ENCODE peak calls at places on chromosomes 2 and 18, in five cellular contexts. G, F, P, S and V are unnamed samples.
A peak's percentile ranks its signal among the peaks of the same experiment; 100 is the strongest.

GRCh38 chr2:202090530-202090929 is 17.5 kb downstream of the KIAA2012 start:
- DNase-seq in P (peak; percentile 25), S (no peak), G (peak; percentile 38), F (no peak), V (no peak)

GRCh38 chr18:79590191-79591039 is 89.2 kb upstream of the CTDP1 start:
- DNase-seq in F (no peak), G (peak; percentile 29), S (no peak), P (peak; percentile 18), V (no peak)

GRCh38 chr2:127566139-127566417 is 30.6 kb downstream of the MYO7B start:
- DNase-seq in P (no peak), G (no peak), F (no peak), S (no peak), V (no peak)

GRCh38 chr18:73511751-73512525 is 635.7 kb downstream of the FBXO15 start:
- DNase-seq in F (no peak), G (no peak), P (no peak), S (no peak), V (no peak)

GRCh38 chr2:104790100-104790811 is 63.7 kb upstream of the POU3F3 start:
- DNase-seq in F (no peak), P (no peak), S (no peak), G (no peak), V (no peak)

GRCh38 chr2:200929334-200930249 is 33.9 kb downstream of the ORC2 start:
- DNase-seq in G (no peak), P (no peak), S (peak; percentile 30), F (no peak), V (no peak)

GRCh38 chr2:184654945-184655344 is 56.6 kb downstream of the ZNF804A start:
- DNase-seq in F (no peak), G (no peak), S (no peak), P (no peak), V (no peak)

GRCh38 chr18:62518460-62519375 is 4.1 kb upstream of the ZCCHC2 start:
- DNase-seq in F (no peak), G (no peak), S (no peak), P (no peak), V (no peak)

GRCh38 chr2:227416669-227417068 is 28.9 kb upstream of the SCYGR1 start:
- DNase-seq in S (no peak), G (no peak), P (no peak), F (no peak), V (no peak)

GRCh38 chr2:210128961-210129360 is 42.2 kb downstream of the KANSL1L start:
- DNase-seq in F (no peak), S (no peak), P (no peak), G (no peak), V (no peak)

GRCh38 chr2:70388128-70388527 is 86.3 kb upstream of the FAM136A start:
- DNase-seq in G (no peak), P (no peak), F (no peak), S (no peak), V (no peak)

GRCh38 chr2:14189929-14190328 is 442.6 kb upstream of the LRATD1 start:
- DNase-seq in P (no peak), F (no peak), S (no peak), G (no peak), V (no peak)

GRCh38 chr18:24632158-24632988 is 171.9 kb downstream of the HRH4 start:
- DNase-seq in P (no peak), G (no peak), S (no peak), F (no peak), V (no peak)

GRCh38 chr18:79507546-79508480 is 112.1 kb downstream of the NFATC1 start:
- DNase-seq in F (no peak), G (peak; percentile 74), S (no peak), P (peak; percentile 86), V (peak; percentile 87)

GRCh38 chr2:28958689-28959088 is 22.4 kb upstream of the TOGARAM2 start:
- DNase-seq in G (peak; percentile 74), S (peak; percentile 83), F (no peak), P (peak; percentile 58), V (peak; percentile 71)

GRCh38 chr2:85310330-85310729 is 17.5 kb downstream of the TGOLN2 start:
- DNase-seq in S (no peak), G (no peak), F (no peak), P (no peak), V (no peak)

GRCh38 chr2:235675678-235676535 is 182.1 kb downstream of the AGAP1 start:
- DNase-seq in S (peak; percentile 12), P (no peak), F (no peak), G (no peak), V (no peak)

GRCh38 chr18:70535041-70535440 is 246.2 kb downstream of the SOCS6 start:
- DNase-seq in G (no peak), F (no peak), S (no peak), P (no peak), V (no peak)

GRCh38 chr2:212539145-212539880 is 711 bp upstream of the ERBB4 start:
- DNase-seq in G (peak; percentile 68), F (no peak), P (peak; percentile 64), S (no peak), V (peak; percentile 59)

GRCh38 chr2:121388371-121388770 is 103.4 kb upstream of the TFCP2L1 start:
- DNase-seq in P (no peak), G (no peak), S (no peak), F (no peak), V (no peak)

GRCh38 chr2:61158356-61158944 is 3.5 kb upstream of the C2orf74 start:
- DNase-seq in G (no peak), F (no peak), S (no peak), P (no peak), V (no peak)

GRCh38 chr2:26355038-26355995 is 8.7 kb upstream of the ADGRF3 start:
- DNase-seq in G (no peak), F (no peak), P (no peak), S (peak; percentile 75), V (no peak)

GRCh38 chr2:11807156-11808015 is 61.0 kb downstream of the LPIN1 start:
- DNase-seq in P (no peak), S (no peak), F (no peak), G (peak; percentile 45), V (peak; percentile 46)

GRCh38 chr18:73366713-73367112 is 498.9 kb upstream of the NETO1 start:
- DNase-seq in G (no peak), F (no peak), P (no peak), S (no peak), V (no peak)

GRCh38 chr2:237024255-237024654 is 61.4 kb upstream of the COPS8 start:
- DNase-seq in G (no peak), S (no peak), F (no peak), P (no peak), V (no peak)

GRCh38 chr18:23779696-23780303 is 90.5 kb downstream of the LAMA3 start:
- DNase-seq in G (no peak), S (peak; percentile 25), F (no peak), P (no peak), V (no peak)

GRCh38 chr2:114294814-114295213 is 147.6 kb upstream of the DPP10 start:
- DNase-seq in F (no peak), P (no peak), S (no peak), G (no peak), V (no peak)

GRCh38 chr18:45110577-45111506 is 430.2 kb downstream of the SETBP1 start:
- DNase-seq in F (no peak), G (peak; percentile 37), S (no peak), P (peak; percentile 51), V (peak; percentile 65)
- H3K4me3 ChIP-seq in F (no peak overlapping the region), G (no peak overlapping the region), S (no peak overlapping the region), P (no peak overlapping the region), V (no peak overlapping the region)

GRCh38 chr2:223597071-223597470 is 5.1 kb downstream of the SCG2 start:
- DNase-seq in P (no peak), F (no peak), G (no peak), S (no peak), V (no peak)

GRCh38 chr2:223599646-223600009 is 2.5 kb downstream of the SCG2 start:
- DNase-seq in S (no peak), F (no peak), G (no peak), P (no peak), V (no peak)

GRCh38 chr2:223600056-223600455 is 2.1 kb downstream of the SCG2 start:
- DNase-seq in F (no peak), S (no peak), P (no peak), G (no peak), V (no peak)

GRCh38 chr2:223596208-223596607 is 6.0 kb downstream of the SCG2 start:
- DNase-seq in G (no peak), P (no peak), S (no peak), F (no peak), V (no peak)

DNA sequence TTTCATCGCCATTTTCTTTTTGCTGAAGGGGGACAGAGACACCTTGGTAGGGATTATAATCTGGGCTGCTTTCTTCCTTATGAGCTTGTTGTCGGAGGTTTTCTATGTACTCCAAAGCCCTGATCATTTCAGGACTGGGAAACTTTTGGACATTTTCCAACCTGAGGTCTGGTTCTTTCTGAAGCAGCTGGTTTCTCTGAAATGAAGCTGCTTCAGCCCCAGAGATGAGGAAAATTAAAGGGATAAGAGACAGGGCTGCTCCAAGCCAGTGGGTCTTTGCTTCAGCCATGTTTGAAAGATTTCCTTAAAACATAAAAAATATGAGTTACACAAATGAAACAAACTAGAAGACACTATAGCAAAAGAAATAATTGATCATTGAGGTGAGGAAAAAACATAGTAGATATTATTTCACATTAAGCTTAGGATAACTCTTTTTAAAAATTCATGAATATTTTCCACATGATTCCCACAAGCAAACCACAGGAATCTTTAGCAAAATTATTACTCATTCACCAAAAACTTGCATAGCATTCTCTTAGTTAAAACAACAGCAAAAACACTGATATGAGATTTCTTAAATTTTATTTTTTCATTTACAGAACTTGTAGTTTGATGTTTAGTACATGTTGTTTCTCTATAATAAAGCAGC is 3.0 kb downstream of the SCG2 start:
- DNase-seq in F (no peak), P (no peak), G (no peak), S (no peak), V (no peak)
- H3K4me3 ChIP-seq in F (no peak overlapping the region), P (no peak overlapping the region), G (no peak overlapping the region), S (no peak overlapping the region), V (no peak overlapping the region)

GRCh38 chr2:36781907-36782635 is 85.6 kb downstream of the VIT start:
- DNase-seq in F (no peak), S (no peak), P (no peak), G (peak; percentile 31), V (no peak)
- H3K4me3 ChIP-seq in F (peak overlapping the region; percentile 24), S (no peak overlapping the region), P (peak overlapping the region; percentile 12), G (peak overlapping the region; percentile 12), V (no peak overlapping the region)

GRCh38 chr2:15934291-15934945 is 5.9 kb upstream of the MYCN start:
- DNase-seq in G (no peak), S (no peak), F (no peak), P (no peak), V (no peak)

GRCh38 chr2:15937105-15937881 is 3.1 kb upstream of the MYCN start:
- DNase-seq in F (no peak), G (no peak), S (no peak), P (no peak), V (no peak)

GRCh38 chr2:15935189-15935588 is 5.2 kb upstream of the MYCN start:
- DNase-seq in G (no peak), F (no peak), P (no peak), S (no peak), V (no peak)

GRCh38 chr2:15936277-15937104 is 3.9 kb upstream of the MYCN start:
- DNase-seq in P (no peak), G (no peak), S (no peak), F (no peak), V (no peak)

DNA sequence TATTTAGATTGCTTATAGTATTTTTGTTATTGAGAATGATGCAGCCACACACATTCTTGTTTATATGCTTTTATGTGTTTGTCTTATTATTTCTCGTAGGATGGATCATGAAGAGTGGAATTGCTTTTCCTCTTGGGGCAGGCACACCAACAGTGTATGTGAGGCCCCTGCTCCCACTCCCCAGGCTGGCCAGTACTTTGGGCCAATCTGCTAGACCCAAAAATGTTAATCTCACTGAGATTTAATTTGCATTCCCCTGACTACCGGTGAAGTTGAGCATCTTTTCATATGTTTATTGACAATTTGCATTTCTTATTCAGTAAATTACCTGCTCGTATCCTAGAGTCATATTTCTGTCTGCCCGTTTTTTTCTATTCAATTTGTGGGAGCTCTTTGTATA is 4.7 kb upstream of the MYCN start:
- DNase-seq in G (no peak), P (no peak), F (no peak), S (no peak), V (no peak)
- H3K4me3 ChIP-seq in G (no peak overlapping the region), P (no peak overlapping the region), F (no peak overlapping the region), S (no peak overlapping the region), V (no peak overlapping the region)